ENCODE peak calls at places on chromosomes 6 and 20, in six cellular contexts. One of them, this sample, is unnamed. For H3K4me1, the result is how much of the 10 kb centered on the place peaks cover.

GRCh38 chr6:152368761-152369624 is 268.2 kb downstream of the SYNE1 start:
- DNase-seq in mammary epithelial cell: no peak
- DNase-seq in hepatocyte: no peak
- DNase-seq in heart right ventricle: peak
- DNase-seq in CD4-positive, alpha-beta memory T cell: no peak
- DNase-seq in neuronal stem cell: no peak
- DNase-seq in this sample: peak

GRCh38 chr6:141105481-141105880 is 1027.2 kb upstream of the GJE1 start:
- DNase-seq in hepatocyte: no peak
- DNase-seq in mammary epithelial cell: no peak
- DNase-seq in heart right ventricle: no peak
- DNase-seq in neuronal stem cell: peak
- DNase-seq in CD4-positive, alpha-beta memory T cell: no peak
- DNase-seq in this sample: no peak

GRCh38 chr6:136921521-136921935 is 573 bp upstream of the SLC35D3 start:
- DNase-seq in CD4-positive, alpha-beta memory T cell: no peak
- DNase-seq in hepatocyte: peak
- DNase-seq in neuronal stem cell: peak
- DNase-seq in heart right ventricle: peak
- DNase-seq in mammary epithelial cell: no peak
- DNase-seq in this sample: no peak

GRCh38 chr20:32019563-32020463 is 9.6 kb downstream of the CCM2L start:
- DNase-seq in CD4-positive, alpha-beta memory T cell: no peak
- DNase-seq in mammary epithelial cell: no peak
- DNase-seq in neuronal stem cell: no peak
- DNase-seq in hepatocyte: no peak
- DNase-seq in heart right ventricle: no peak
- DNase-seq in this sample: no peak

GRCh38 chr6:3795836-3796395 is 44.4 kb upstream of the PXDC1 start:
- DNase-seq in mammary epithelial cell: no peak
- DNase-seq in neuronal stem cell: no peak
- DNase-seq in hepatocyte: no peak
- DNase-seq in heart right ventricle: no peak
- DNase-seq in CD4-positive, alpha-beta memory T cell: no peak
- DNase-seq in this sample: no peak

GRCh38 chr6:37303891-37304503 is 46.1 kb upstream of the TMEM217 start:
- DNase-seq in mammary epithelial cell: peak
- DNase-seq in hepatocyte: peak
- DNase-seq in neuronal stem cell: no peak
- DNase-seq in CD4-positive, alpha-beta memory T cell: no peak
- DNase-seq in heart right ventricle: no peak
- DNase-seq in this sample: no peak

GRCh38 chr20:45951925-45952834 is 17.7 kb downstream of the PCIF1 start:
- DNase-seq in heart right ventricle: no peak
- DNase-seq in mammary epithelial cell: no peak
- DNase-seq in hepatocyte: no peak
- DNase-seq in CD4-positive, alpha-beta memory T cell: no peak
- DNase-seq in neuronal stem cell: no peak
- DNase-seq in this sample: no peak

GRCh38 chr6:44000164-44000842 is 126.9 kb downstream of the MRPL14 start:
- DNase-seq in mammary epithelial cell: no peak
- DNase-seq in neuronal stem cell: no peak
- DNase-seq in CD4-positive, alpha-beta memory T cell: no peak
- DNase-seq in hepatocyte: no peak
- DNase-seq in heart right ventricle: no peak
- DNase-seq in this sample: no peak

GRCh38 chr20:58447733-58448391 is 58.8 kb downstream of the VAPB start:
- DNase-seq in hepatocyte: peak
- DNase-seq in CD4-positive, alpha-beta memory T cell: peak
- DNase-seq in mammary epithelial cell: peak
- DNase-seq in heart right ventricle: no peak
- DNase-seq in neuronal stem cell: peak
- DNase-seq in this sample: no peak

GRCh38 chr20:37123441-37123840 is 27.6 kb upstream of the RBL1 start:
- DNase-seq in hepatocyte: no peak
- DNase-seq in mammary epithelial cell: no peak
- DNase-seq in neuronal stem cell: no peak
- DNase-seq in heart right ventricle: no peak
- DNase-seq in CD4-positive, alpha-beta memory T cell: no peak
- DNase-seq in this sample: no peak

GRCh38 chr6:166411721-166412151 is 29.0 kb upstream of the MPC1 start:
- DNase-seq in CD4-positive, alpha-beta memory T cell: peak
- DNase-seq in neuronal stem cell: no peak
- DNase-seq in heart right ventricle: no peak
- DNase-seq in hepatocyte: no peak
- DNase-seq in mammary epithelial cell: no peak
- DNase-seq in this sample: no peak
- H3K4me1 ChIP-seq in CD4-positive, alpha-beta memory T cell: half or more
- H3K4me1 ChIP-seq in neuronal stem cell: under half
- H3K4me1 ChIP-seq in heart right ventricle: under half
- H3K4me1 ChIP-seq in hepatocyte: under half
- H3K4me1 ChIP-seq in mammary epithelial cell: under half
- H3K4me1 ChIP-seq in this sample: under half

DNA sequence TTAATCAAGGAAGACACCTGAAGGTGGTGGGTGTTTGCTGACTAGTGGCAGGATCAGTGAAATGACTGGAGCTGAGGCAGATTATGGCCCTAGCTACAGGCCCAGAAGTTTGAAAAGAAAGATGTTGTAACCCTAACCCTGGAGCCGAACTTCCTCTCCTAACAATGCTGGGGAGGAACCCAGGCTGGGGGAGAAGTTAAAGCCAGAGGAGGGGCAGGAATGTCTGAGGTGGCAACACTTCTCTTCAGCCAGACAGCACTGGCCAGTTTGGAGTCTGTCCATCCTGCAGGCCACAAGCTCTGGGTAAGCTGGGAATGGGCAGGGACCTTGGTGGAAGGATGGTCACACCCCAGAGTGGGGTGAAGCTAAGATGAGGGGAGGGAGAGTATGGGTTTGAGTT is at the start of gene LST1:
- DNase-seq in neuronal stem cell: no peak
- DNase-seq in CD4-positive, alpha-beta memory T cell: no peak
- DNase-seq in hepatocyte: no peak
- DNase-seq in mammary epithelial cell: no peak
- DNase-seq in heart right ventricle: no peak
- DNase-seq in this sample: no peak
- H3K4me3 ChIP-seq in neuronal stem cell: no peak
- H3K4me3 ChIP-seq in CD4-positive, alpha-beta memory T cell: peak
- H3K4me3 ChIP-seq in hepatocyte: no peak
- H3K4me3 ChIP-seq in mammary epithelial cell: no peak
- H3K4me3 ChIP-seq in heart right ventricle: peak
- H3K4me3 ChIP-seq in this sample: no peak

DNA sequence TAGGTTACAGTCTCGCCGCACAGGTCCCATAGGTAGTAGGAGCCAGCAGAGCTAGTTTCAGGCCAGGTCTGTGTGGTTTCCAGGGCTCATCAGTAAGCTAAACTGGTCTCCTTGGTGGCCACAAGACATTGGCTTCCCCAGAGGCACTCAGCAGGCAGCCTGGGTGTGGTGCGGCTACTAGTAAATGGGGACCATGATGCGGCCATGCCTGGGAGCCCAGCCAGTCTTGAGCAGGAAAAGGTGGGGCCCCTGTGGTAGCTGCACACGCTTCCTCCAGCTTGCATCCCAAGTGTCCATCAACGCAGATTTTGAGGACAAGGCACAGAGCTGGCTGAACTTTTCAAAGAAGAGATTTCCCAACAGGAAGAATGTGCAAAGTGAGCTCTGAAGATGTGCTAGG is 107.5 kb upstream of the NAA20 start:
- DNase-seq in CD4-positive, alpha-beta memory T cell: no peak
- DNase-seq in mammary epithelial cell: no peak
- DNase-seq in heart right ventricle: peak
- DNase-seq in neuronal stem cell: no peak
- DNase-seq in hepatocyte: no peak
- DNase-seq in this sample: peak
- H3K4me1 ChIP-seq in CD4-positive, alpha-beta memory T cell: under half
- H3K4me1 ChIP-seq in mammary epithelial cell: under half
- H3K4me1 ChIP-seq in heart right ventricle: half or more
- H3K4me1 ChIP-seq in neuronal stem cell: under half
- H3K4me1 ChIP-seq in hepatocyte: under half
- H3K4me1 ChIP-seq in this sample: half or more

GRCh38 chr6:90459225-90459758 is 127.6 kb downstream of the MAP3K7 start:
- DNase-seq in neuronal stem cell: no peak
- DNase-seq in hepatocyte: no peak
- DNase-seq in heart right ventricle: no peak
- DNase-seq in CD4-positive, alpha-beta memory T cell: no peak
- DNase-seq in mammary epithelial cell: no peak
- DNase-seq in this sample: no peak

GRCh38 chr6:90457867-90458259 is 129.0 kb downstream of the MAP3K7 start:
- DNase-seq in CD4-positive, alpha-beta memory T cell: no peak
- DNase-seq in heart right ventricle: no peak
- DNase-seq in hepatocyte: no peak
- DNase-seq in mammary epithelial cell: no peak
- DNase-seq in neuronal stem cell: no peak
- DNase-seq in this sample: no peak

GRCh38 chr6:90460067-90460466 is 126.8 kb downstream of the MAP3K7 start:
- DNase-seq in heart right ventricle: no peak
- DNase-seq in hepatocyte: no peak
- DNase-seq in CD4-positive, alpha-beta memory T cell: no peak
- DNase-seq in neuronal stem cell: no peak
- DNase-seq in mammary epithelial cell: no peak
- DNase-seq in this sample: no peak

GRCh38 chr6:90456001-90456400 is 130.9 kb downstream of the MAP3K7 start:
- DNase-seq in mammary epithelial cell: no peak
- DNase-seq in neuronal stem cell: no peak
- DNase-seq in hepatocyte: no peak
- DNase-seq in CD4-positive, alpha-beta memory T cell: no peak
- DNase-seq in heart right ventricle: no peak
- DNase-seq in this sample: no peak

DNA sequence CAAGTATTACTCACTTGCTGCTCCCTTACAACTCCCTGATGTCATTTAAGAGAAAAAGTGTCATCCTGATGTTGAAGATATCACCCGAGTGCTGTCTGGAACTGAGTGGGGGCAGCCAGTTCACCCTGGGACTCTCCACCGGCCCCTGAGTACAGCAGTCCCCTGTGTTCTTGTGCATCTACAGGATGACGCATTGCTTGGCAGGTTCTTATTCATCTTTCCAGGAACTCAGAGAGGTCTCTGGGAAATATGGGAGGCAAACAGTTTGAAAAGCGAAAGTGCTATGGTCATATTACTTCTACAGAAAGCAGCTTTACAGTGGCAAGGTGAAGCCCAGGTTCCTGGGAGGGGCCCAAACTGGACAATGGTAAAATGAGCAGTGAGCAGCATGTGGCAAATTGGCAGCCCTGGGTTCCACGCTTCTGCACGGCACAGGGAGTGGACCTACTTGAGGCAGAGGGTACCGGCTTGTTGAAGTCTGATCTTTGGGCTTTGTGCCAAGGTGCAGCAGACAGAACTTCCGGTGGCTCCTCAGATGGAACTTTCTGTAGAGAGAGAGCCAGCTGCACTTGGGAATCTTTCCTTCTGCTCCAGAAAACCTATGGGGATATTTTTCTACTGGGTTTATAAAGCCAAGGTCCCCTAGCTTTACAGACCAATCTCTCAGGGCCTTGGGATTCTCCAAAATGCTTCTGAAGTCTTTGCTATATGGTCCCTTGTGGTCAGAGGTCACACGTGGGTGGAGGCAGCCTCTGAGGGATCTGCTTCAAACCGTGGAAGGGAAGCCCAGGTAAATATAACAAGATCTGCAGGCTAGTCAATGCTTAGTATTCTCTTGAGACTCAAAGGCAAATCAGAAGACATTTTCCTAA is 128.3 kb downstream of the MAP3K7 start:
- DNase-seq in CD4-positive, alpha-beta memory T cell: peak
- DNase-seq in hepatocyte: no peak
- DNase-seq in mammary epithelial cell: no peak
- DNase-seq in neuronal stem cell: no peak
- DNase-seq in heart right ventricle: no peak
- DNase-seq in this sample: no peak
- H3K4me3 ChIP-seq in CD4-positive, alpha-beta memory T cell: peak
- H3K4me3 ChIP-seq in hepatocyte: no peak
- H3K4me3 ChIP-seq in mammary epithelial cell: no peak
- H3K4me3 ChIP-seq in neuronal stem cell: no peak
- H3K4me3 ChIP-seq in heart right ventricle: peak
- H3K4me3 ChIP-seq in this sample: no peak

This sample was measured in right atrium auricular region.